ENCODE peak calls at places on chromosomes 5 and 9, in six cellular contexts. O is cardiac fibroblast, Z is fibroblast of the conjunctiva, V is hepatocyte, X is GM23338, T is pulmonary artery endothelial cell. R is an unnamed sample.

GRCh38 chr5:133817456-133817855 is 151.0 kb downstream of the C5orf15 start:
- DNase-seq in X (no peak), T (no peak), V (no peak), Z (no peak), O (no peak), R (no peak)

GRCh38 chr9:92600742-92601261 is 65.0 kb upstream of the ECM2 start:
- DNase-seq in V (no peak), T (no peak), Z (no peak), O (peak), X (no peak), R (no peak)

GRCh38 chr9:100730126-100730525 is 152.2 kb downstream of the CAVIN4 start:
- DNase-seq in T (no peak), V (no peak), Z (no peak), X (no peak), O (no peak), R (no peak)

GRCh38 chr5:83474170-83474796 is 2.7 kb downstream of the VCAN start:
- DNase-seq in V (peak), Z (peak), O (peak), X (peak), T (no peak), R (peak)

GRCh38 chr9:106356924-106357323 is 506.0 kb upstream of the ZNF462 start:
- DNase-seq in O (no peak), Z (no peak), X (no peak), T (no peak), V (no peak), R (no peak)

GRCh38 chr5:65359569-65359968 is 122.2 kb downstream of the ADAMTS6 start:
- DNase-seq in V (no peak), Z (no peak), T (peak), O (no peak), X (no peak), R (no peak)

GRCh38 chr9:34145165-34145564 is 18.7 kb upstream of the DCAF12 start:
- DNase-seq in T (no peak), V (no peak), X (peak), O (peak), Z (no peak), R (no peak)

GRCh38 chr9:127566351-127567001 is 45.6 kb upstream of the STXBP1 start:
- DNase-seq in V (peak), Z (no peak), T (no peak), O (no peak), X (no peak), R (no peak)

GRCh38 chr5:42889311-42889933 is 77.7 kb upstream of the SELENOP start:
- DNase-seq in X (peak), T (peak), O (peak), V (peak), Z (peak), R (peak)